ENCODE peak calls at places on chromosomes 6 and 20, in ten cellular contexts. L is CD8-positive, alpha-beta T cell; R is spleen; Z is trophoblast cell; D is pancreas; X is fibroblast of lung; O is aorta; W is esophagus muscularis mucosa; B is CD8-positive, alpha-beta memory T cell; F is iPS DF 6.9. Y is an unnamed sample.
A peak's percentile ranks its signal among the peaks of the same experiment; 100 is the strongest.

GRCh38 chr20:48701702-48702101 is 126.1 kb downstream of the PREX1 start:
- DNase-seq in B (no peak), D (no peak), X (no peak), R (peak; percentile 46), F (no peak), L (no peak), O (peak; percentile 9), W (no peak), Z (no peak), Y (no peak)

GRCh38 chr20:60431349-60431748 is 473.1 kb downstream of the CDH26 start:
- DNase-seq in O (no peak), L (no peak), R (no peak), X (no peak), Z (no peak), W (peak; percentile 68), F (no peak), D (no peak), B (no peak), Y (no peak)

GRCh38 chr6:41167173-41167963 is 4.5 kb upstream of the TREM2 start:
- DNase-seq in X (peak; percentile 11), F (no peak), W (peak; percentile 86), Z (no peak), R (no peak), D (no peak), L (no peak), B (no peak), O (no peak), Y (no peak)

GRCh38 chr6:25694366-25694765 is 42.4 kb downstream of the SCGN start:
- DNase-seq in W (no peak), X (no peak), R (no peak), O (no peak), B (no peak), Z (no peak), D (no peak), F (no peak), L (no peak), Y (no peak)

GRCh38 chr6:33719326-33719987 is 8.0 kb upstream of the UQCC2 start:
- DNase-seq in W (no peak), B (no peak), D (no peak), O (no peak), Z (no peak), L (no peak), F (no peak), R (peak; percentile 18), X (no peak), Y (no peak)

GRCh38 chr6:62445521-62445920 is 159.5 kb upstream of the KHDRBS2 start:
- DNase-seq in W (no peak), Z (no peak), L (no peak), X (no peak), F (no peak), R (peak; percentile 58), O (peak; percentile 39), D (peak; percentile 5), B (no peak), Y (no peak)

GRCh38 chr6:107712523-107713213 is 111.4 kb downstream of the SCML4 start:
- DNase-seq in B (peak; percentile 16), Z (no peak), O (no peak), R (no peak), D (no peak), X (peak; percentile 79), L (no peak), F (no peak), W (no peak), Y (no peak)

GRCh38 chr6:117956386-117956785 is 49.3 kb downstream of the SLC35F1 start:
- DNase-seq in L (no peak), Z (no peak), O (no peak), R (no peak), D (no peak), X (no peak), B (no peak), W (no peak), F (no peak), Y (no peak)

GRCh38 chr20:34541264-34541901 is 17.1 kb upstream of the MAP1LC3A start:
- DNase-seq in W (no peak), L (no peak), F (no peak), X (no peak), D (no peak), Z (no peak), B (no peak), R (peak; percentile 29), O (no peak), Y (no peak)

GRCh38 chr20:62012631-62013030 is 53.0 kb downstream of the TAF4 start:
- DNase-seq in L (no peak), W (no peak), O (no peak), D (no peak), Z (no peak), F (no peak), B (no peak), X (no peak), R (no peak), Y (peak; percentile 10)

DNA sequence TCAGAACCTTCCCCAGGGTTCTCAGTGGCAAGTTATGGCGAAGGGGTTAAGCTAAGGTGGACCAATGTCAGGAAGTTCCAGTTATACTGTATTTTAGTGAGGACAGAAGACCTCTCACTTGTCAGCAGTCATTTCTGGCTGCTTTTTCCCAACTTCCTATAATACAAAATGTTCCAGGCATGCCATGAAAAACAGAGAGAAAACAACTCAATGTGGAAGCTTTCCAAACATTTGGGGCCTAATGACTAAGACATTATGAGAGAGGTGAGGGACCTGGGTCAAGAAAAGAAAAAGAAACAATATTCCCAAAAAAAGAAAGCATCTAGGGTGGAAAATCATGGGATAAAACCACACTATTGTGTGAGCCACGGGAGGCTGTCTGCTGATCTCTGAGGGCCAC is 99.9 kb upstream of the MAP3K4 start:
- DNase-seq in B (no peak), L (no peak), W (no peak), Z (no peak), D (no peak), R (no peak), F (no peak), O (no peak), X (no peak), Y (no peak)
- H3K4me3 ChIP-seq in B (no peak overlapping the region), L (no peak overlapping the region), W (no peak overlapping the region), Z (no peak overlapping the region), D (no peak overlapping the region), R (no peak overlapping the region), F (no peak overlapping the region), O (no peak overlapping the region), X (no peak overlapping the region), Y (no peak overlapping the region)

DNA sequence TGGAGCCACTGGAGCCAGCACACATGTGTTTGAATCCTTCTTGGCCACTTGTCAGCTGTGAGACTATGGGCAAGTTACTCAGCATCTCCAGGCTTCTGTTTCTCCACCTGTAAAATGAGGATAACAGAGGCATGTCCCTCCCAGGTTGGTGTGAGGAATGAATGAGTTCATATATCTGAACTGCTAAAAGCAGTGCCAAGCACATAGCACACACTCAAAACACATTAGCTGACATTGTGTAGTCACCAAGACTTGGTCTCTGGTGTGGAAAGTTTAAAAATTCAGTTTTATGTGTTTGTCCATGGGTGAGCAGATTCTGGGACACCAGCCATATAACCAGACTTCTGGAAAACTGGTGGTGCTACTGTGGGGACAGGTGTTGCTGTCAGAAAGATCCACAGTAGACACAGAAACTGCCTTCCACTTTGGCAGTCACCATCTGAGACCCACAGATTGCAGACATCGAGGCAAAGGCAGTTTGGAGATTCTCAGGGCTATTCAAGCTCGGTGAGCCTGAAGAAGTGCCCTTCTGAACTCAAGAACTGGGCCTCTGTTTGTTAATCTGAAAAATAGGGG is 115.8 kb downstream of the MRPL14 start:
- DNase-seq in Z (no peak), R (no peak), W (no peak), X (no peak), O (no peak), F (no peak), L (no peak), D (no peak), B (no peak), Y (no peak)
- H3K27ac ChIP-seq in Z (no peak overlapping the region), R (no peak overlapping the region), W (peak overlapping the region; percentile 56), X (peak overlapping the region; percentile 98), O (no peak overlapping the region), F (no peak overlapping the region), L (no peak overlapping the region), D (no peak overlapping the region), B (peak overlapping the region; percentile 48), Y (peak overlapping the region; percentile 52)

GRCh38 chr6:152148412-152148811 is 340.9 kb downstream of the ESR1 start:
- DNase-seq in L (no peak), X (no peak), Z (no peak), B (no peak), W (no peak), R (no peak), O (no peak), F (no peak), D (no peak), Y (no peak)
- H3K36me3 ChIP-seq in L (peaks cover 72% of the 10 kb centered on the region), X (peaks cover 4% of the 10 kb centered on the region), Z (peaks cover 2% of the 10 kb centered on the region), B (peaks cover 71% of the 10 kb centered on the region), W (peaks cover 58% of the 10 kb centered on the region), R (peaks cover 99% of the 10 kb centered on the region), O (peaks cover 11% of the 10 kb centered on the region), F (no peaks in the 10 kb centered on the region), D (peaks cover 58% of the 10 kb centered on the region), Y (peaks cover 100% of the 10 kb centered on the region)

GRCh38 chr6:52571099-52571755 is 5.6 kb downstream of the TRAM2 start:
- DNase-seq in X (no peak), O (peak; percentile 61), F (no peak), Z (no peak), D (no peak), B (no peak), L (no peak), R (no peak), W (no peak), Y (no peak)
- H3K4me3 ChIP-seq in X (no peak overlapping the region), O (no peak overlapping the region), F (no peak overlapping the region), Z (no peak overlapping the region), D (no peak overlapping the region), B (no peak overlapping the region), L (no peak overlapping the region), R (no peak overlapping the region), W (peak overlapping the region; percentile 3), Y (no peak overlapping the region)

GRCh38 chr6:109477184-109477583 is 5.8 kb downstream of the ZBTB24 start:
- DNase-seq in R (no peak), D (no peak), W (no peak), Z (no peak), F (no peak), B (no peak), L (no peak), X (no peak), O (no peak), Y (no peak)
- H3K27ac ChIP-seq in R (no peak overlapping the region), D (no peak overlapping the region), W (no peak overlapping the region), Z (no peak overlapping the region), F (no peak overlapping the region), B (no peak overlapping the region), L (no peak overlapping the region), X (no peak overlapping the region), O (no peak overlapping the region), Y (no peak overlapping the region)

GRCh38 chr6:66054967-66055366 is 347.9 kb upstream of the EYS start:
- DNase-seq in R (no peak), D (no peak), F (no peak), O (no peak), X (no peak), L (no peak), Z (no peak), B (no peak), W (no peak), Y (no peak)
- H3K36me3 ChIP-seq in R (no peaks in the 10 kb centered on the region), D (no peaks in the 10 kb centered on the region), F (no peaks in the 10 kb centered on the region), O (no peaks in the 10 kb centered on the region), X (no peaks in the 10 kb centered on the region), L (no peaks in the 10 kb centered on the region), Z (no peaks in the 10 kb centered on the region), B (no peaks in the 10 kb centered on the region), W (no peaks in the 10 kb centered on the region), Y (no peaks in the 10 kb centered on the region)

GRCh38 chr6:28208180-28208659 is 16.9 kb upstream of the ZSCAN9 start:
- DNase-seq in R (no peak), X (peak; percentile 6), D (no peak), Z (no peak), F (no peak), O (no peak), L (no peak), B (no peak), W (no peak), Y (no peak)
- H3K4me3 ChIP-seq in R (no peak overlapping the region), X (peak overlapping the region; percentile 45), D (no peak overlapping the region), Z (peak overlapping the region; percentile 53), F (peak overlapping the region; percentile 9), O (no peak overlapping the region), L (no peak overlapping the region), B (no peak overlapping the region), W (peak overlapping the region; percentile 23), Y (no peak overlapping the region)

Y was measured in heart left ventricle.